ENCODE peak calls at places on chromosomes 11 and 22, in eight cellular contexts. One of them, this sample, is unnamed.

GRCh38 chr11:92782806-92783205 is 186.6 kb upstream of the MTNR1B start:
- DNase-seq in RCC 7860: no peak
- DNase-seq in HS-5: no peak
- DNase-seq in lung microvascular endothelial cell: no peak
- DNase-seq in EL: no peak
- DNase-seq in retinal pigment epithelial cell: no peak
- DNase-seq in RWPE1: no peak
- DNase-seq in iris pigment epithelial cell: no peak
- DNase-seq in this sample: no peak

GRCh38 chr11:102589047-102589459 is 36.1 kb downstream of the MMP20 start:
- DNase-seq in RCC 7860: no peak
- DNase-seq in HS-5: no peak
- DNase-seq in lung microvascular endothelial cell: no peak
- DNase-seq in EL: no peak
- DNase-seq in retinal pigment epithelial cell: no peak
- DNase-seq in RWPE1: no peak
- DNase-seq in iris pigment epithelial cell: no peak
- DNase-seq in this sample: no peak

GRCh38 chr11:69647761-69648497 is 7.0 kb downstream of the CCND1 start:
- DNase-seq in RCC 7860: no peak
- DNase-seq in HS-5: no peak
- DNase-seq in lung microvascular endothelial cell: no peak
- DNase-seq in EL: no peak
- DNase-seq in retinal pigment epithelial cell: no peak
- DNase-seq in RWPE1: no peak
- DNase-seq in iris pigment epithelial cell: no peak
- DNase-seq in this sample: no peak

GRCh38 chr11:68264244-68264643 is 7.5 kb downstream of the C11orf24 start:
- DNase-seq in RCC 7860: no peak
- DNase-seq in HS-5: no peak
- DNase-seq in lung microvascular endothelial cell: no peak
- DNase-seq in EL: no peak
- DNase-seq in retinal pigment epithelial cell: no peak
- DNase-seq in RWPE1: no peak
- DNase-seq in iris pigment epithelial cell: no peak
- DNase-seq in this sample: no peak

GRCh38 chr22:45149671-45150070 is 14.1 kb upstream of the NUP50 start:
- DNase-seq in RCC 7860: no peak
- DNase-seq in HS-5: no peak
- DNase-seq in lung microvascular endothelial cell: no peak
- DNase-seq in EL: no peak
- DNase-seq in retinal pigment epithelial cell: no peak
- DNase-seq in RWPE1: no peak
- DNase-seq in iris pigment epithelial cell: peak
- DNase-seq in this sample: no peak

GRCh38 chr22:38829485-38829884 is 14.3 kb downstream of the NPTXR start:
- DNase-seq in RCC 7860: no peak
- DNase-seq in HS-5: no peak
- DNase-seq in lung microvascular endothelial cell: no peak
- DNase-seq in EL: no peak
- DNase-seq in retinal pigment epithelial cell: no peak
- DNase-seq in RWPE1: no peak
- DNase-seq in iris pigment epithelial cell: no peak
- DNase-seq in this sample: no peak

GRCh38 chr11:35246725-35247124 is 107.8 kb downstream of the CD44 start:
- DNase-seq in RCC 7860: no peak
- DNase-seq in HS-5: no peak
- DNase-seq in lung microvascular endothelial cell: no peak
- DNase-seq in EL: no peak
- DNase-seq in retinal pigment epithelial cell: no peak
- DNase-seq in RWPE1: no peak
- DNase-seq in iris pigment epithelial cell: no peak
- DNase-seq in this sample: no peak

GRCh38 chr11:12864316-12865156 is 144.6 kb upstream of the RASSF10 start:
- DNase-seq in RCC 7860: peak
- DNase-seq in HS-5: no peak
- DNase-seq in lung microvascular endothelial cell: peak
- DNase-seq in EL: peak
- DNase-seq in retinal pigment epithelial cell: peak
- DNase-seq in RWPE1: peak
- DNase-seq in iris pigment epithelial cell: peak
- DNase-seq in this sample: no peak

GRCh38 chr11:9351321-9351881 is 33.1 kb upstream of the IPO7 start:
- DNase-seq in RCC 7860: no peak
- DNase-seq in HS-5: no peak
- DNase-seq in lung microvascular endothelial cell: no peak
- DNase-seq in EL: no peak
- DNase-seq in retinal pigment epithelial cell: no peak
- DNase-seq in RWPE1: no peak
- DNase-seq in iris pigment epithelial cell: no peak
- DNase-seq in this sample: no peak

GRCh38 chr22:22999473-22999872 is 70.8 kb upstream of the GNAZ start:
- DNase-seq in RCC 7860: no peak
- DNase-seq in HS-5: no peak
- DNase-seq in lung microvascular endothelial cell: no peak
- DNase-seq in EL: no peak
- DNase-seq in retinal pigment epithelial cell: no peak
- DNase-seq in RWPE1: no peak
- DNase-seq in iris pigment epithelial cell: peak
- DNase-seq in this sample: no peak

GRCh38 chr11:1225386-1226225 is 2.7 kb downstream of the MUC5B start:
- DNase-seq in RCC 7860: no peak
- DNase-seq in HS-5: no peak
- DNase-seq in lung microvascular endothelial cell: no peak
- DNase-seq in EL: no peak
- DNase-seq in retinal pigment epithelial cell: no peak
- DNase-seq in RWPE1: no peak
- DNase-seq in iris pigment epithelial cell: no peak
- DNase-seq in this sample: no peak

GRCh38 chr11:60672255-60672654 is 27.2 kb upstream of the MS4A8 start:
- DNase-seq in RCC 7860: no peak
- DNase-seq in HS-5: no peak
- DNase-seq in lung microvascular endothelial cell: no peak
- DNase-seq in EL: no peak
- DNase-seq in retinal pigment epithelial cell: no peak
- DNase-seq in RWPE1: no peak
- DNase-seq in iris pigment epithelial cell: no peak
- DNase-seq in this sample: no peak

GRCh38 chr22:32644252-32645100 is 157.0 kb upstream of the TIMP3 start:
- DNase-seq in RCC 7860: peak
- DNase-seq in HS-5: no peak
- DNase-seq in lung microvascular endothelial cell: peak
- DNase-seq in EL: peak
- DNase-seq in retinal pigment epithelial cell: no peak
- DNase-seq in RWPE1: peak
- DNase-seq in iris pigment epithelial cell: peak
- DNase-seq in this sample: no peak

GRCh38 chr22:44693756-44694155 is 8.2 kb upstream of the PRR5 start:
- DNase-seq in RCC 7860: no peak
- DNase-seq in HS-5: no peak
- DNase-seq in lung microvascular endothelial cell: no peak
- DNase-seq in EL: no peak
- DNase-seq in retinal pigment epithelial cell: no peak
- DNase-seq in RWPE1: no peak
- DNase-seq in iris pigment epithelial cell: no peak
- DNase-seq in this sample: no peak

GRCh38 chr22:39348909-39349505 is 784 bp upstream of the SYNGR1 start:
- DNase-seq in RCC 7860: no peak
- DNase-seq in HS-5: no peak
- DNase-seq in lung microvascular endothelial cell: no peak
- DNase-seq in EL: no peak
- DNase-seq in retinal pigment epithelial cell: no peak
- DNase-seq in RWPE1: no peak
- DNase-seq in iris pigment epithelial cell: no peak
- DNase-seq in this sample: no peak

GRCh38 chr11:86809561-86809960 is 9.2 kb downstream of the PRSS23 start:
- DNase-seq in RCC 7860: no peak
- DNase-seq in HS-5: no peak
- DNase-seq in lung microvascular endothelial cell: no peak
- DNase-seq in EL: no peak
- DNase-seq in retinal pigment epithelial cell: no peak
- DNase-seq in RWPE1: no peak
- DNase-seq in iris pigment epithelial cell: no peak
- DNase-seq in this sample: no peak

GRCh38 chr11:132728026-132728425 is 804.3 kb downstream of the OPCML start:
- DNase-seq in RCC 7860: no peak
- DNase-seq in HS-5: no peak
- DNase-seq in lung microvascular endothelial cell: no peak
- DNase-seq in EL: no peak
- DNase-seq in retinal pigment epithelial cell: no peak
- DNase-seq in RWPE1: no peak
- DNase-seq in iris pigment epithelial cell: no peak
- DNase-seq in this sample: no peak

GRCh38 chr11:23021287-23021863 is 161.1 kb upstream of the CCDC179 start:
- DNase-seq in RCC 7860: no peak
- DNase-seq in HS-5: peak
- DNase-seq in lung microvascular endothelial cell: peak
- DNase-seq in EL: peak
- DNase-seq in retinal pigment epithelial cell: peak
- DNase-seq in RWPE1: peak
- DNase-seq in iris pigment epithelial cell: peak
- DNase-seq in this sample: peak

GRCh38 chr11:38252620-38253019 is 1654.6 kb upstream of the RAG2 start:
- DNase-seq in RCC 7860: no peak
- DNase-seq in HS-5: no peak
- DNase-seq in lung microvascular endothelial cell: no peak
- DNase-seq in EL: no peak
- DNase-seq in retinal pigment epithelial cell: no peak
- DNase-seq in RWPE1: no peak
- DNase-seq in iris pigment epithelial cell: peak
- DNase-seq in this sample: no peak

GRCh38 chr11:57815476-57815875 is 53.9 kb downstream of the CTNND1 start:
- DNase-seq in RCC 7860: no peak
- DNase-seq in HS-5: no peak
- DNase-seq in lung microvascular endothelial cell: no peak
- DNase-seq in EL: no peak
- DNase-seq in retinal pigment epithelial cell: no peak
- DNase-seq in RWPE1: no peak
- DNase-seq in iris pigment epithelial cell: no peak
- DNase-seq in this sample: no peak

GRCh38 chr11:6307879-6308278 is 12.4 kb downstream of the CAVIN3 start:
- DNase-seq in RCC 7860: no peak
- DNase-seq in HS-5: no peak
- DNase-seq in lung microvascular endothelial cell: no peak
- DNase-seq in EL: peak
- DNase-seq in retinal pigment epithelial cell: no peak
- DNase-seq in RWPE1: peak
- DNase-seq in iris pigment epithelial cell: peak
- DNase-seq in this sample: no peak

GRCh38 chr11:77086521-77087472 is 15.8 kb upstream of the OMP start:
- DNase-seq in RCC 7860: no peak
- DNase-seq in HS-5: no peak
- DNase-seq in lung microvascular endothelial cell: no peak
- DNase-seq in EL: no peak
- DNase-seq in retinal pigment epithelial cell: no peak
- DNase-seq in RWPE1: no peak
- DNase-seq in iris pigment epithelial cell: no peak
- DNase-seq in this sample: no peak

GRCh38 chr11:103322861-103323260 is 213.6 kb downstream of the DYNC2H1 start:
- DNase-seq in RCC 7860: no peak
- DNase-seq in HS-5: no peak
- DNase-seq in lung microvascular endothelial cell: no peak
- DNase-seq in EL: no peak
- DNase-seq in retinal pigment epithelial cell: no peak
- DNase-seq in RWPE1: no peak
- DNase-seq in iris pigment epithelial cell: no peak
- DNase-seq in this sample: no peak